ENCODE peak calls at places on chromosomes 16 and 17, in ten cellular contexts. One of them, this sample, is unnamed.

GRCh38 chr17:79812206-79812968 is 15.5 kb upstream of the CBX8 start:
- DNase-seq in GM12865: no peak
- DNase-seq in epithelial cell of esophagus: no peak
- DNase-seq in RWPE1: no peak
- DNase-seq in germinal center: no peak
- DNase-seq in dermis microvascular lymphatic vessel endothelial cell: no peak
- DNase-seq in activated T-helper 1 cell treated with anti-CD3 and anti-CD28 coated beads, Interleukin-12 subunit alpha, Interleukin-12 subunit beta, Interleukin-2, Interleukin-4 antibody, amounts not matched to agents 30 ng/mL and 10 ng/mL and 1 ng/mL, durations not matched to agents 14 hours and 24 hours and 36 hours: no peak
- DNase-seq in substantia nigra: no peak
- DNase-seq in progenitor cell of endocrine pancreas: no peak
- DNase-seq in neural progenitor cell: peak
- DNase-seq in this sample: no peak

GRCh38 chr16:87278191-87279093 is 38.8 kb downstream of the C16orf95 start:
- DNase-seq in neural progenitor cell: peak
- DNase-seq in dermis microvascular lymphatic vessel endothelial cell: peak
- DNase-seq in germinal center: peak
- DNase-seq in epithelial cell of esophagus: peak
- DNase-seq in GM12865: peak
- DNase-seq in RWPE1: peak
- DNase-seq in substantia nigra: peak
- DNase-seq in progenitor cell of endocrine pancreas: peak
- DNase-seq in activated T-helper 1 cell treated with anti-CD3 and anti-CD28 coated beads, Interleukin-12 subunit alpha, Interleukin-12 subunit beta, Interleukin-2, Interleukin-4 antibody, amounts not matched to agents 30 ng/mL and 10 ng/mL and 1 ng/mL, durations not matched to agents 14 hours and 24 hours and 36 hours: peak
- DNase-seq in this sample: no peak

GRCh38 chr17:16374129-16374528 is 6.8 kb upstream of the UBB start:
- DNase-seq in GM12865: no peak
- DNase-seq in dermis microvascular lymphatic vessel endothelial cell: no peak
- DNase-seq in progenitor cell of endocrine pancreas: no peak
- DNase-seq in activated T-helper 1 cell treated with anti-CD3 and anti-CD28 coated beads, Interleukin-12 subunit alpha, Interleukin-12 subunit beta, Interleukin-2, Interleukin-4 antibody, amounts not matched to agents 30 ng/mL and 10 ng/mL and 1 ng/mL, durations not matched to agents 14 hours and 24 hours and 36 hours: no peak
- DNase-seq in neural progenitor cell: no peak
- DNase-seq in substantia nigra: no peak
- DNase-seq in epithelial cell of esophagus: peak
- DNase-seq in germinal center: no peak
- DNase-seq in RWPE1: no peak
- DNase-seq in this sample: no peak

GRCh38 chr16:56038564-56039098 is 152.7 kb upstream of the GNAO1 start:
- DNase-seq in progenitor cell of endocrine pancreas: no peak
- DNase-seq in GM12865: no peak
- DNase-seq in activated T-helper 1 cell treated with anti-CD3 and anti-CD28 coated beads, Interleukin-12 subunit alpha, Interleukin-12 subunit beta, Interleukin-2, Interleukin-4 antibody, amounts not matched to agents 30 ng/mL and 10 ng/mL and 1 ng/mL, durations not matched to agents 14 hours and 24 hours and 36 hours: no peak
- DNase-seq in substantia nigra: no peak
- DNase-seq in epithelial cell of esophagus: no peak
- DNase-seq in neural progenitor cell: no peak
- DNase-seq in germinal center: no peak
- DNase-seq in dermis microvascular lymphatic vessel endothelial cell: no peak
- DNase-seq in RWPE1: no peak
- DNase-seq in this sample: no peak

GRCh38 chr17:13346996-13347762 is 254.6 kb downstream of the HS3ST3A1 start:
- DNase-seq in GM12865: no peak
- DNase-seq in activated T-helper 1 cell treated with anti-CD3 and anti-CD28 coated beads, Interleukin-12 subunit alpha, Interleukin-12 subunit beta, Interleukin-2, Interleukin-4 antibody, amounts not matched to agents 30 ng/mL and 10 ng/mL and 1 ng/mL, durations not matched to agents 14 hours and 24 hours and 36 hours: no peak
- DNase-seq in epithelial cell of esophagus: peak
- DNase-seq in substantia nigra: no peak
- DNase-seq in progenitor cell of endocrine pancreas: no peak
- DNase-seq in germinal center: no peak
- DNase-seq in RWPE1: peak
- DNase-seq in neural progenitor cell: no peak
- DNase-seq in dermis microvascular lymphatic vessel endothelial cell: peak
- DNase-seq in this sample: no peak

GRCh38 chr17:41800601-41801373 is 11.0 kb downstream of the P3H4 start:
- DNase-seq in epithelial cell of esophagus: peak
- DNase-seq in germinal center: no peak
- DNase-seq in dermis microvascular lymphatic vessel endothelial cell: no peak
- DNase-seq in GM12865: peak
- DNase-seq in activated T-helper 1 cell treated with anti-CD3 and anti-CD28 coated beads, Interleukin-12 subunit alpha, Interleukin-12 subunit beta, Interleukin-2, Interleukin-4 antibody, amounts not matched to agents 30 ng/mL and 10 ng/mL and 1 ng/mL, durations not matched to agents 14 hours and 24 hours and 36 hours: no peak
- DNase-seq in RWPE1: peak
- DNase-seq in progenitor cell of endocrine pancreas: peak
- DNase-seq in substantia nigra: no peak
- DNase-seq in neural progenitor cell: peak
- DNase-seq in this sample: no peak

GRCh38 chr17:32350662-32351418 is 883 bp downstream of the ZNF207 start:
- DNase-seq in neural progenitor cell: peak
- DNase-seq in epithelial cell of esophagus: peak
- DNase-seq in germinal center: peak
- DNase-seq in substantia nigra: no peak
- DNase-seq in activated T-helper 1 cell treated with anti-CD3 and anti-CD28 coated beads, Interleukin-12 subunit alpha, Interleukin-12 subunit beta, Interleukin-2, Interleukin-4 antibody, amounts not matched to agents 30 ng/mL and 10 ng/mL and 1 ng/mL, durations not matched to agents 14 hours and 24 hours and 36 hours: peak
- DNase-seq in dermis microvascular lymphatic vessel endothelial cell: peak
- DNase-seq in progenitor cell of endocrine pancreas: no peak
- DNase-seq in GM12865: peak
- DNase-seq in RWPE1: no peak
- DNase-seq in this sample: peak

GRCh38 chr16:72673118-72673517 is 374.8 kb downstream of the ZFHX3 start:
- DNase-seq in RWPE1: no peak
- DNase-seq in GM12865: no peak
- DNase-seq in epithelial cell of esophagus: no peak
- DNase-seq in activated T-helper 1 cell treated with anti-CD3 and anti-CD28 coated beads, Interleukin-12 subunit alpha, Interleukin-12 subunit beta, Interleukin-2, Interleukin-4 antibody, amounts not matched to agents 30 ng/mL and 10 ng/mL and 1 ng/mL, durations not matched to agents 14 hours and 24 hours and 36 hours: no peak
- DNase-seq in progenitor cell of endocrine pancreas: no peak
- DNase-seq in germinal center: no peak
- DNase-seq in dermis microvascular lymphatic vessel endothelial cell: no peak
- DNase-seq in substantia nigra: no peak
- DNase-seq in neural progenitor cell: no peak
- DNase-seq in this sample: no peak

GRCh38 chr17:57524790-57525543 is 220.1 kb downstream of the CCDC182 start:
- DNase-seq in epithelial cell of esophagus: no peak
- DNase-seq in substantia nigra: no peak
- DNase-seq in progenitor cell of endocrine pancreas: no peak
- DNase-seq in neural progenitor cell: no peak
- DNase-seq in germinal center: peak
- DNase-seq in dermis microvascular lymphatic vessel endothelial cell: no peak
- DNase-seq in RWPE1: no peak
- DNase-seq in activated T-helper 1 cell treated with anti-CD3 and anti-CD28 coated beads, Interleukin-12 subunit alpha, Interleukin-12 subunit beta, Interleukin-2, Interleukin-4 antibody, amounts not matched to agents 30 ng/mL and 10 ng/mL and 1 ng/mL, durations not matched to agents 14 hours and 24 hours and 36 hours: no peak
- DNase-seq in GM12865: no peak
- DNase-seq in this sample: no peak

GRCh38 chr17:73991260-73991659 is 212.2 kb upstream of the RPL38 start:
- DNase-seq in epithelial cell of esophagus: no peak
- DNase-seq in progenitor cell of endocrine pancreas: no peak
- DNase-seq in RWPE1: no peak
- DNase-seq in activated T-helper 1 cell treated with anti-CD3 and anti-CD28 coated beads, Interleukin-12 subunit alpha, Interleukin-12 subunit beta, Interleukin-2, Interleukin-4 antibody, amounts not matched to agents 30 ng/mL and 10 ng/mL and 1 ng/mL, durations not matched to agents 14 hours and 24 hours and 36 hours: no peak
- DNase-seq in substantia nigra: no peak
- DNase-seq in GM12865: no peak
- DNase-seq in neural progenitor cell: no peak
- DNase-seq in dermis microvascular lymphatic vessel endothelial cell: no peak
- DNase-seq in germinal center: no peak
- DNase-seq in this sample: no peak

GRCh38 chr16:76614255-76614654 is 337.1 kb downstream of the CNTNAP4 start:
- DNase-seq in GM12865: no peak
- DNase-seq in neural progenitor cell: no peak
- DNase-seq in progenitor cell of endocrine pancreas: no peak
- DNase-seq in epithelial cell of esophagus: no peak
- DNase-seq in substantia nigra: no peak
- DNase-seq in RWPE1: no peak
- DNase-seq in activated T-helper 1 cell treated with anti-CD3 and anti-CD28 coated beads, Interleukin-12 subunit alpha, Interleukin-12 subunit beta, Interleukin-2, Interleukin-4 antibody, amounts not matched to agents 30 ng/mL and 10 ng/mL and 1 ng/mL, durations not matched to agents 14 hours and 24 hours and 36 hours: no peak
- DNase-seq in germinal center: no peak
- DNase-seq in dermis microvascular lymphatic vessel endothelial cell: no peak
- DNase-seq in this sample: no peak

GRCh38 chr17:8153550-8153956 is 1.3 kb upstream of the PER1 start:
- DNase-seq in dermis microvascular lymphatic vessel endothelial cell: peak
- DNase-seq in GM12865: no peak
- DNase-seq in activated T-helper 1 cell treated with anti-CD3 and anti-CD28 coated beads, Interleukin-12 subunit alpha, Interleukin-12 subunit beta, Interleukin-2, Interleukin-4 antibody, amounts not matched to agents 30 ng/mL and 10 ng/mL and 1 ng/mL, durations not matched to agents 14 hours and 24 hours and 36 hours: no peak
- DNase-seq in progenitor cell of endocrine pancreas: no peak
- DNase-seq in substantia nigra: peak
- DNase-seq in epithelial cell of esophagus: peak
- DNase-seq in RWPE1: peak
- DNase-seq in neural progenitor cell: peak
- DNase-seq in germinal center: no peak
- DNase-seq in this sample: no peak

GRCh38 chr16:648071-648785 is 937 bp upstream of the WDR90 start:
- DNase-seq in GM12865: peak
- DNase-seq in germinal center: peak
- DNase-seq in neural progenitor cell: peak
- DNase-seq in activated T-helper 1 cell treated with anti-CD3 and anti-CD28 coated beads, Interleukin-12 subunit alpha, Interleukin-12 subunit beta, Interleukin-2, Interleukin-4 antibody, amounts not matched to agents 30 ng/mL and 10 ng/mL and 1 ng/mL, durations not matched to agents 14 hours and 24 hours and 36 hours: no peak
- DNase-seq in dermis microvascular lymphatic vessel endothelial cell: no peak
- DNase-seq in progenitor cell of endocrine pancreas: no peak
- DNase-seq in substantia nigra: no peak
- DNase-seq in epithelial cell of esophagus: peak
- DNase-seq in RWPE1: peak
- DNase-seq in this sample: no peak

GRCh38 chr17:50939542-50939794 is 73.3 kb upstream of the TOB1 start:
- DNase-seq in RWPE1: no peak
- DNase-seq in progenitor cell of endocrine pancreas: no peak
- DNase-seq in activated T-helper 1 cell treated with anti-CD3 and anti-CD28 coated beads, Interleukin-12 subunit alpha, Interleukin-12 subunit beta, Interleukin-2, Interleukin-4 antibody, amounts not matched to agents 30 ng/mL and 10 ng/mL and 1 ng/mL, durations not matched to agents 14 hours and 24 hours and 36 hours: no peak
- DNase-seq in neural progenitor cell: no peak
- DNase-seq in germinal center: no peak
- DNase-seq in epithelial cell of esophagus: no peak
- DNase-seq in GM12865: no peak
- DNase-seq in dermis microvascular lymphatic vessel endothelial cell: no peak
- DNase-seq in substantia nigra: no peak
- DNase-seq in this sample: no peak

GRCh38 chr17:79861371-79862216 is 22.4 kb upstream of the CBX4 start:
- DNase-seq in dermis microvascular lymphatic vessel endothelial cell: no peak
- DNase-seq in GM12865: no peak
- DNase-seq in progenitor cell of endocrine pancreas: no peak
- DNase-seq in germinal center: no peak
- DNase-seq in neural progenitor cell: no peak
- DNase-seq in RWPE1: no peak
- DNase-seq in substantia nigra: no peak
- DNase-seq in epithelial cell of esophagus: no peak
- DNase-seq in activated T-helper 1 cell treated with anti-CD3 and anti-CD28 coated beads, Interleukin-12 subunit alpha, Interleukin-12 subunit beta, Interleukin-2, Interleukin-4 antibody, amounts not matched to agents 30 ng/mL and 10 ng/mL and 1 ng/mL, durations not matched to agents 14 hours and 24 hours and 36 hours: no peak
- DNase-seq in this sample: no peak

GRCh38 chr17:79927136-79927661 is 88.0 kb upstream of the CBX4 start:
- DNase-seq in progenitor cell of endocrine pancreas: no peak
- DNase-seq in RWPE1: no peak
- DNase-seq in germinal center: no peak
- DNase-seq in epithelial cell of esophagus: no peak
- DNase-seq in substantia nigra: no peak
- DNase-seq in neural progenitor cell: no peak
- DNase-seq in activated T-helper 1 cell treated with anti-CD3 and anti-CD28 coated beads, Interleukin-12 subunit alpha, Interleukin-12 subunit beta, Interleukin-2, Interleukin-4 antibody, amounts not matched to agents 30 ng/mL and 10 ng/mL and 1 ng/mL, durations not matched to agents 14 hours and 24 hours and 36 hours: no peak
- DNase-seq in GM12865: no peak
- DNase-seq in dermis microvascular lymphatic vessel endothelial cell: no peak
- DNase-seq in this sample: no peak

GRCh38 chr17:40069751-40070643 is 7.2 kb downstream of the THRA start:
- DNase-seq in substantia nigra: no peak
- DNase-seq in dermis microvascular lymphatic vessel endothelial cell: no peak
- DNase-seq in activated T-helper 1 cell treated with anti-CD3 and anti-CD28 coated beads, Interleukin-12 subunit alpha, Interleukin-12 subunit beta, Interleukin-2, Interleukin-4 antibody, amounts not matched to agents 30 ng/mL and 10 ng/mL and 1 ng/mL, durations not matched to agents 14 hours and 24 hours and 36 hours: no peak
- DNase-seq in GM12865: peak
- DNase-seq in epithelial cell of esophagus: no peak
- DNase-seq in germinal center: no peak
- DNase-seq in RWPE1: peak
- DNase-seq in neural progenitor cell: no peak
- DNase-seq in progenitor cell of endocrine pancreas: no peak
- DNase-seq in this sample: no peak

GRCh38 chr17:14135906-14136590 is 66.7 kb downstream of the COX10 start:
- DNase-seq in progenitor cell of endocrine pancreas: no peak
- DNase-seq in GM12865: no peak
- DNase-seq in epithelial cell of esophagus: peak
- DNase-seq in RWPE1: no peak
- DNase-seq in neural progenitor cell: no peak
- DNase-seq in substantia nigra: no peak
- DNase-seq in activated T-helper 1 cell treated with anti-CD3 and anti-CD28 coated beads, Interleukin-12 subunit alpha, Interleukin-12 subunit beta, Interleukin-2, Interleukin-4 antibody, amounts not matched to agents 30 ng/mL and 10 ng/mL and 1 ng/mL, durations not matched to agents 14 hours and 24 hours and 36 hours: no peak
- DNase-seq in germinal center: no peak
- DNase-seq in dermis microvascular lymphatic vessel endothelial cell: no peak
- DNase-seq in this sample: no peak

GRCh38 chr17:65956814-65957213 is 235.1 kb downstream of the CEP112 start:
- DNase-seq in substantia nigra: no peak
- DNase-seq in neural progenitor cell: no peak
- DNase-seq in epithelial cell of esophagus: peak
- DNase-seq in dermis microvascular lymphatic vessel endothelial cell: no peak
- DNase-seq in germinal center: no peak
- DNase-seq in RWPE1: peak
- DNase-seq in progenitor cell of endocrine pancreas: no peak
- DNase-seq in GM12865: no peak
- DNase-seq in activated T-helper 1 cell treated with anti-CD3 and anti-CD28 coated beads, Interleukin-12 subunit alpha, Interleukin-12 subunit beta, Interleukin-2, Interleukin-4 antibody, amounts not matched to agents 30 ng/mL and 10 ng/mL and 1 ng/mL, durations not matched to agents 14 hours and 24 hours and 36 hours: no peak
- DNase-seq in this sample: no peak

GRCh38 chr16:84360170-84360569 is 8.2 kb upstream of the ATP2C2 start:
- DNase-seq in substantia nigra: no peak
- DNase-seq in dermis microvascular lymphatic vessel endothelial cell: no peak
- DNase-seq in progenitor cell of endocrine pancreas: no peak
- DNase-seq in RWPE1: no peak
- DNase-seq in epithelial cell of esophagus: peak
- DNase-seq in germinal center: no peak
- DNase-seq in GM12865: no peak
- DNase-seq in neural progenitor cell: no peak
- DNase-seq in activated T-helper 1 cell treated with anti-CD3 and anti-CD28 coated beads, Interleukin-12 subunit alpha, Interleukin-12 subunit beta, Interleukin-2, Interleukin-4 antibody, amounts not matched to agents 30 ng/mL and 10 ng/mL and 1 ng/mL, durations not matched to agents 14 hours and 24 hours and 36 hours: peak
- DNase-seq in this sample: no peak

GRCh38 chr16:48523415-48524204 is 86.4 kb downstream of the N4BP1 start:
- DNase-seq in activated T-helper 1 cell treated with anti-CD3 and anti-CD28 coated beads, Interleukin-12 subunit alpha, Interleukin-12 subunit beta, Interleukin-2, Interleukin-4 antibody, amounts not matched to agents 30 ng/mL and 10 ng/mL and 1 ng/mL, durations not matched to agents 14 hours and 24 hours and 36 hours: no peak
- DNase-seq in epithelial cell of esophagus: no peak
- DNase-seq in germinal center: no peak
- DNase-seq in progenitor cell of endocrine pancreas: no peak
- DNase-seq in substantia nigra: no peak
- DNase-seq in RWPE1: no peak
- DNase-seq in GM12865: no peak
- DNase-seq in dermis microvascular lymphatic vessel endothelial cell: no peak
- DNase-seq in neural progenitor cell: no peak
- DNase-seq in this sample: no peak

GRCh38 chr17:81342062-81342699 is 47.1 kb upstream of the SLC38A10 start:
- DNase-seq in neural progenitor cell: no peak
- DNase-seq in dermis microvascular lymphatic vessel endothelial cell: no peak
- DNase-seq in substantia nigra: no peak
- DNase-seq in activated T-helper 1 cell treated with anti-CD3 and anti-CD28 coated beads, Interleukin-12 subunit alpha, Interleukin-12 subunit beta, Interleukin-2, Interleukin-4 antibody, amounts not matched to agents 30 ng/mL and 10 ng/mL and 1 ng/mL, durations not matched to agents 14 hours and 24 hours and 36 hours: no peak
- DNase-seq in progenitor cell of endocrine pancreas: no peak
- DNase-seq in epithelial cell of esophagus: no peak
- DNase-seq in RWPE1: no peak
- DNase-seq in germinal center: no peak
- DNase-seq in GM12865: no peak
- DNase-seq in this sample: no peak

GRCh38 chr16:49890876-49891275 is 35.0 kb upstream of the ZNF423 start:
- DNase-seq in epithelial cell of esophagus: no peak
- DNase-seq in RWPE1: no peak
- DNase-seq in substantia nigra: no peak
- DNase-seq in activated T-helper 1 cell treated with anti-CD3 and anti-CD28 coated beads, Interleukin-12 subunit alpha, Interleukin-12 subunit beta, Interleukin-2, Interleukin-4 antibody, amounts not matched to agents 30 ng/mL and 10 ng/mL and 1 ng/mL, durations not matched to agents 14 hours and 24 hours and 36 hours: no peak
- DNase-seq in dermis microvascular lymphatic vessel endothelial cell: no peak
- DNase-seq in progenitor cell of endocrine pancreas: no peak
- DNase-seq in GM12865: peak
- DNase-seq in germinal center: peak
- DNase-seq in neural progenitor cell: peak
- DNase-seq in this sample: no peak

GRCh38 chr17:80664217-80664780 is 119.7 kb downstream of the RPTOR start:
- DNase-seq in dermis microvascular lymphatic vessel endothelial cell: no peak
- DNase-seq in progenitor cell of endocrine pancreas: no peak
- DNase-seq in substantia nigra: no peak
- DNase-seq in epithelial cell of esophagus: no peak
- DNase-seq in activated T-helper 1 cell treated with anti-CD3 and anti-CD28 coated beads, Interleukin-12 subunit alpha, Interleukin-12 subunit beta, Interleukin-2, Interleukin-4 antibody, amounts not matched to agents 30 ng/mL and 10 ng/mL and 1 ng/mL, durations not matched to agents 14 hours and 24 hours and 36 hours: no peak
- DNase-seq in germinal center: no peak
- DNase-seq in GM12865: no peak
- DNase-seq in RWPE1: no peak
- DNase-seq in neural progenitor cell: no peak
- DNase-seq in this sample: no peak

GRCh38 chr16:81695431-81695890 is 83.6 kb upstream of the PLCG2 start:
- DNase-seq in substantia nigra: no peak
- DNase-seq in GM12865: no peak
- DNase-seq in progenitor cell of endocrine pancreas: no peak
- DNase-seq in dermis microvascular lymphatic vessel endothelial cell: no peak
- DNase-seq in epithelial cell of esophagus: peak
- DNase-seq in RWPE1: no peak
- DNase-seq in activated T-helper 1 cell treated with anti-CD3 and anti-CD28 coated beads, Interleukin-12 subunit alpha, Interleukin-12 subunit beta, Interleukin-2, Interleukin-4 antibody, amounts not matched to agents 30 ng/mL and 10 ng/mL and 1 ng/mL, durations not matched to agents 14 hours and 24 hours and 36 hours: no peak
- DNase-seq in germinal center: no peak
- DNase-seq in neural progenitor cell: no peak
- DNase-seq in this sample: no peak

GRCh38 chr16:74271879-74272278 is 24.7 kb upstream of the PSMD7 start:
- DNase-seq in neural progenitor cell: no peak
- DNase-seq in dermis microvascular lymphatic vessel endothelial cell: no peak
- DNase-seq in epithelial cell of esophagus: peak
- DNase-seq in substantia nigra: no peak
- DNase-seq in activated T-helper 1 cell treated with anti-CD3 and anti-CD28 coated beads, Interleukin-12 subunit alpha, Interleukin-12 subunit beta, Interleukin-2, Interleukin-4 antibody, amounts not matched to agents 30 ng/mL and 10 ng/mL and 1 ng/mL, durations not matched to agents 14 hours and 24 hours and 36 hours: no peak
- DNase-seq in GM12865: no peak
- DNase-seq in progenitor cell of endocrine pancreas: no peak
- DNase-seq in RWPE1: no peak
- DNase-seq in germinal center: no peak
- DNase-seq in this sample: no peak

GRCh38 chr17:77127735-77128361 is 12.9 kb upstream of the SEC14L1 start:
- DNase-seq in dermis microvascular lymphatic vessel endothelial cell: no peak
- DNase-seq in RWPE1: no peak
- DNase-seq in neural progenitor cell: no peak
- DNase-seq in GM12865: peak
- DNase-seq in germinal center: no peak
- DNase-seq in progenitor cell of endocrine pancreas: no peak
- DNase-seq in activated T-helper 1 cell treated with anti-CD3 and anti-CD28 coated beads, Interleukin-12 subunit alpha, Interleukin-12 subunit beta, Interleukin-2, Interleukin-4 antibody, amounts not matched to agents 30 ng/mL and 10 ng/mL and 1 ng/mL, durations not matched to agents 14 hours and 24 hours and 36 hours: peak
- DNase-seq in substantia nigra: no peak
- DNase-seq in epithelial cell of esophagus: no peak
- DNase-seq in this sample: peak

GRCh38 chr16:70777973-70778406 is 23.0 kb downstream of the VAC14 start:
- DNase-seq in GM12865: no peak
- DNase-seq in progenitor cell of endocrine pancreas: no peak
- DNase-seq in germinal center: no peak
- DNase-seq in dermis microvascular lymphatic vessel endothelial cell: peak
- DNase-seq in substantia nigra: no peak
- DNase-seq in RWPE1: no peak
- DNase-seq in neural progenitor cell: no peak
- DNase-seq in epithelial cell of esophagus: no peak
- DNase-seq in activated T-helper 1 cell treated with anti-CD3 and anti-CD28 coated beads, Interleukin-12 subunit alpha, Interleukin-12 subunit beta, Interleukin-2, Interleukin-4 antibody, amounts not matched to agents 30 ng/mL and 10 ng/mL and 1 ng/mL, durations not matched to agents 14 hours and 24 hours and 36 hours: no peak
- DNase-seq in this sample: no peak

This sample was measured in T-helper 17 cell.